ENCODE peak calls at places on chromosome 5, in six cellular contexts. T is K562, J is SK-N-SH, I is HCT116, P is HepG2, E is GM12878. V is an unnamed sample.

GRCh38 chr5:119333421-119333851 is 22.4 kb upstream of the TNFAIP8 start:
- DNase-seq in T (no peak), J (no peak), I (no peak), P (no peak), E (no peak), V (no peak)

GRCh38 chr5:73945505-73945904 is 319.5 kb downstream of the ARHGEF28 start:
- DNase-seq in T (peak), J (no peak), I (no peak), P (no peak), E (no peak), V (no peak)

GRCh38 chr5:93723005-93723404 is 18.4 kb downstream of the POU5F2 start:
- DNase-seq in T (no peak), J (no peak), I (no peak), P (no peak), E (no peak), V (no peak)

GRCh38 chr5:167577616-167578015 is 713.8 kb upstream of the WWC1 start:
- DNase-seq in T (no peak), J (no peak), I (no peak), P (no peak), E (no peak), V (no peak)

GRCh38 chr5:91049800-91050199 is 333.3 kb downstream of the ARRDC3 start:
- DNase-seq in T (no peak), J (peak), I (no peak), P (no peak), E (no peak), V (no peak)

GRCh38 chr5:135944967-135945560 is 9.7 kb downstream of the LECT2 start:
- DNase-seq in T (peak), J (peak), I (peak), P (peak), E (no peak), V (peak)

GRCh38 chr5:53397845-53398244 is 82.6 kb upstream of the FST start:
- DNase-seq in T (no peak), J (no peak), I (peak), P (no peak), E (no peak), V (no peak)

GRCh38 chr5:105754056-105754455 is 1916.7 kb downstream of the EFNA5 start:
- DNase-seq in T (no peak), J (no peak), I (no peak), P (no peak), E (no peak), V (no peak)

GRCh38 chr5:181053760-181054122 is 13.7 kb downstream of the BTNL9 start:
- DNase-seq in T (no peak), J (no peak), I (no peak), P (no peak), E (no peak), V (no peak)

GRCh38 chr5:123717139-123717538 is 205.2 kb downstream of the CSNK1G3 start:
- DNase-seq in T (no peak), J (no peak), I (no peak), P (no peak), E (no peak), V (peak)

GRCh38 chr5:161378701-161379100 is 167.8 kb downstream of the GABRB2 start:
- DNase-seq in T (no peak), J (no peak), I (no peak), P (no peak), E (no peak), V (no peak)

GRCh38 chr5:25544652-25545249 is 900.0 kb upstream of the CDH10 start:
- DNase-seq in T (peak), J (peak), I (peak), P (peak), E (peak), V (peak)

GRCh38 chr5:68669864-68670263 is 423.9 kb upstream of the SLC30A5 start:
- DNase-seq in T (no peak), J (no peak), I (no peak), P (no peak), E (no peak), V (no peak)

GRCh38 chr5:41527201-41527779 is 16.9 kb upstream of the PLCXD3 start:
- DNase-seq in T (no peak), J (no peak), I (peak), P (no peak), E (no peak), V (no peak)

GRCh38 chr5:107393846-107394245 is 276.9 kb downstream of the EFNA5 start:
- DNase-seq in T (no peak), J (no peak), I (no peak), P (no peak), E (no peak), V (no peak)

GRCh38 chr5:154794525-154795234 is 39.5 kb downstream of the LARP1 start:
- DNase-seq in T (no peak), J (no peak), I (no peak), P (no peak), E (no peak), V (no peak)

GRCh38 chr5:168987540-168988300 is 313.2 kb downstream of the SLIT3 start:
- DNase-seq in T (peak), J (peak), I (peak), P (peak), E (no peak), V (peak)

GRCh38 chr5:120405291-120405864 is 58.7 kb upstream of the PRR16 start:
- DNase-seq in T (no peak), J (no peak), I (no peak), P (no peak), E (no peak), V (no peak)

GRCh38 chr5:67431191-67431590 is 234.6 kb upstream of the CD180 start:
- DNase-seq in T (no peak), J (no peak), I (no peak), P (no peak), E (no peak), V (no peak)

GRCh38 chr5:32138839-32139493 is 35.2 kb downstream of the GOLPH3 start:
- DNase-seq in T (no peak), J (no peak), I (no peak), P (no peak), E (no peak), V (no peak)

GRCh38 chr5:69225859-69226258 is 8.8 kb upstream of the CDK7 start:
- DNase-seq in T (no peak), J (no peak), I (no peak), P (peak), E (no peak), V (no peak)

GRCh38 chr5:159412284-159413046 is 82.2 kb upstream of the IL12B start:
- DNase-seq in T (no peak), J (no peak), I (no peak), P (no peak), E (peak), V (no peak)

GRCh38 chr5:10990626-10991025 is 229.6 kb upstream of the DAP start:
- DNase-seq in T (no peak), J (no peak), I (no peak), P (no peak), E (no peak), V (no peak)

GRCh38 chr5:138874241-138874640 is 894 bp downstream of the LRRTM2 start:
- DNase-seq in T (no peak), J (peak), I (no peak), P (no peak), E (no peak), V (no peak)

GRCh38 chr5:55557123-55557522 is 22.4 kb upstream of the PLPP1 start:
- DNase-seq in T (no peak), J (no peak), I (no peak), P (no peak), E (no peak), V (no peak)

DNA sequence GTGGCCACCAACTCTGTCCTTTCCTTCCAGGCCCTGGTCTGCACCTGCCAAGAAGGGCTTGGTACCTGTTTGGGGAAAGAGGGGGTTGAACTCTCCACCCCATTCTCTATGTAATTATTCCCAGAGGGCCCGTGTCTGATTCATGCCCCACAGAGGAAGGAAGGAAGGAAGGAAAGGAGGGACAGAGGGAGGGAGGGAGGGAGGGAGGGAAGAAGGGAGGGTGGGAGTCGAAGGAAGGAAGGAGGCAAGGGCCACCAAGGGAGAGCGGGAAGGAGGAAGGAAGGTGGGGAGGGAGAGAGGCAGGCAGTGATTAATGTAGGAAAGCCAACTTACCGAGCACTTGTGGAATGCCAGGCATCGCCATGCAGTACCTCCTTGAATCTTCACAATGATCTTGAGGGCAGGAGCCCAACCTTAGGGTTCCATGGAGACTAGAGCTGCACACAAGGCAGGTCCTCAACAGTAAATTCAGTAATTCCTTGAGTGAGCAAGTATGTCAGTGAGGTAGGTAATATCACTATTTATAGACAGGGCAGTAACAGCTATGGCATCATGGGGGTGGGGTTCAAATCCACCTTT is 75.8 kb downstream of the FGF18 start:
- DNase-seq in T (peak), J (no peak), I (peak), P (no peak), E (no peak), V (no peak)
- TF ChIP-seq JUND in T (no peak), J (no peak), I (no peak), P (no peak), E (no peak), V (no peak)

GRCh38 chr5:27336817-27337216 is 298.4 kb upstream of the CDH9 start:
- DNase-seq in T (no peak), J (no peak), I (no peak), P (no peak), E (no peak), V (no peak)

DNA sequence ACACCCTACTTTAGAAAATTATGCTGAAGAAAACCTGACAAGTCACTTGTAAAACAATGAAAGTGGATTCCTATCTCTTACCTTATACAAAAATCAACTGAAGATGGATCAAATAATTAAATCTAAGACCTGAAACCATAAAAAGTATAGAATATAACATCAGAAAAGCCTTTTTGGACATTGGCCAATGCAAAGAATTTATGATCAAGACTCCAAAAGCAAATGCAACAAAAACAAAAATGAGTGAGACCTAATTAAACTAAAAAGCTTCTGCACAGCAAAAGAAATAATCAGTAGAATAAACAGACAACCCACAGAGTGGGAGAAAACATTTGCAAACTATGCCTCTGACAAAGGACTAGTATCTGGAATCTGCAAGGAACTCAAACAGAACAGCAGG is 303.0 kb upstream of the CDH9 start:
- DNase-seq in T (no peak), J (no peak), I (no peak), P (no peak), E (no peak), V (no peak)
- TF ChIP-seq JUND in T (no peak), J (no peak), I (no peak), P (no peak), E (no peak), V (no peak)

GRCh38 chr5:58854396-58854795 is 271.5 kb downstream of the RAB3C start:
- DNase-seq in T (no peak), J (no peak), I (no peak), P (no peak), E (no peak), V (no peak)

GRCh38 chr5:58851571-58851970 is 268.7 kb downstream of the RAB3C start:
- DNase-seq in T (no peak), J (no peak), I (no peak), P (no peak), E (no peak), V (no peak)

GRCh38 chr5:58847041-58847440 is 264.2 kb downstream of the RAB3C start:
- DNase-seq in T (no peak), J (no peak), I (no peak), P (no peak), E (no peak), V (no peak)

GRCh38 chr5:58849151-58849550 is 266.3 kb downstream of the RAB3C start:
- DNase-seq in T (no peak), J (peak), I (no peak), P (no peak), E (no peak), V (no peak)

GRCh38 chr5:58849995-58850667 is 267.3 kb downstream of the RAB3C start:
- DNase-seq in T (no peak), J (peak), I (peak), P (peak), E (no peak), V (peak)
- TF ChIP-seq JUND in T (no peak), J (no peak), I (no peak), P (no peak), E (no peak), V (no peak)

GRCh38 chr5:112975721-112976431 is 722 bp upstream of the DCP2 start:
- DNase-seq in T (no peak), J (no peak), I (no peak), P (no peak), E (no peak), V (no peak)
- TF ChIP-seq JUND in T (no peak), J (no peak), I (no peak), P (no peak), E (no peak), V (no peak)